ENCODE peak calls at places on chromosomes 13 and 19, in four cellular contexts. E is neuronal stem cell, Q is H1, P is H9. G is an unnamed sample.

GRCh38 chr19:2648528-2648937 is 54.0 kb downstream of the GNG7 start:
- DNase-seq in E (peak), Q (peak), P (peak), G (peak)

GRCh38 chr13:78030351-78030750 is 111.7 kb upstream of the EDNRB start:
- DNase-seq in E (peak), Q (no peak), P (no peak), G (no peak)

GRCh38 chr13:24074687-24075086 is 85.8 kb upstream of the SPATA13 start:
- DNase-seq in E (no peak), Q (no peak), P (no peak), G (no peak)

GRCh38 chr13:52399037-52399436 is 6.9 kb downstream of the THSD1 start:
- DNase-seq in E (no peak), Q (no peak), P (no peak), G (no peak)

GRCh38 chr13:106036870-106037269 is 498.6 kb downstream of the EFNB2 start:
- DNase-seq in E (no peak), Q (peak), P (peak), G (peak)

GRCh38 chr13:76759877-76760276 is 126.3 kb downstream of the KCTD12 start:
- DNase-seq in E (no peak), Q (no peak), P (no peak), G (no peak)

GRCh38 chr19:13817615-13818371 is 22.6 kb downstream of the ZSWIM4 start:
- DNase-seq in E (no peak), Q (peak), P (peak), G (peak)

GRCh38 chr19:543912-544608 is at the start of gene GZMM:
- DNase-seq in E (no peak), Q (no peak), P (peak), G (no peak)

GRCh38 chr13:103772576-103772975 is 706.4 kb upstream of the SLC10A2 start:
- DNase-seq in E (no peak), Q (no peak), P (no peak), G (peak)

GRCh38 chr19:54388803-54389144 is 24.0 kb upstream of the LAIR1 start:
- DNase-seq in E (no peak), Q (no peak), P (no peak), G (no peak)

GRCh38 chr13:97005631-97006262 is 11.5 kb upstream of the OXGR1 start:
- DNase-seq in E (no peak), Q (no peak), P (no peak), G (no peak)

GRCh38 chr19:2186071-2186846 is 22.5 kb downstream of the DOT1L start:
- DNase-seq in E (no peak), Q (no peak), P (no peak), G (peak)

GRCh38 chr19:31402931-31403330 is 53.7 kb upstream of the TSHZ3 start:
- DNase-seq in E (no peak), Q (no peak), P (no peak), G (no peak)

DNA sequence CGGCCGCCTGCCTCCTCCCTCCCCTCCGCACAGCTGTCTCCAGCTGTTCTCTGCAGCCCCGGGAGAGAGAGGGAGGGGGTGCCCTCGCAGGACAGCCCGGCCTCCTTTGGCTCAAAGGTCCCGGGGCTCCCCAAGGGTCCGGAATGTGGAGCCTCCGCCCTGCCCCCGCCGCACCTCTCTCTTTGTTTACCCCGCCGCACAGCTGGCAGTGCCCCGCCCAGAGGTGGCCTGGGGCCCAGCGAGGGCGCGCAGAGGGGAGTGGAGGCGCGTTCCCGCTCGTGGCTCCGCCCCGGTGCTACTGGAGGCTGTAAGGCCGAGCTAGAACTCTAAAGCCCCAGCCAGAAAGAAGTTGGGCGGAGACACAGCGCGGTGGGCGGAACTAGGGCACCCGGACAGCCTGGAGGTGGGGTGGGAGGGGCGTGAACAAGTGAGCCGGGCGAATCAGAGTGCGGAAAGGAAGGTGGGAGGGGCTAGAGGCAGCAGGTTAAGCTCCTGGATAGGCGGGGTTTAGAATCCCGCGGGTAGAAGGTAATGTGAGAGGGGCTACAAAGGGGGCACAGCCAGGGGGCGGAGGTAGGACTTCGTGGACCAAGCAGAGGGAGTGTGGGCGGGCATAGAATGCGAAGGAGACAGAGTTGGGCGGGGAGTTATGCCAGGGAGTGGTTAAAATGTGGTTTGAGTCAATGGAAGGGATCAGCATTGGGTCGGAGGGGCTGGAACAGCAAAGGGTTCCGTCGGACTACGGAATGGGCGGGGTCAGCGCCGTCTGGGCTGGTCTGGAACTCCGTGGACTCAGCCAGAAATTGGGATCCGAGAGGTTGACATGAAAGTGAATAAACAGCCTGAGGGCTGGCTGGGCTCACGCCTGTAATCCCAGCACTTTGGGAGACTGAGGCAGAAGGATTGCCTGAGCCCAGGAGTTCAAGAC is 2.8 kb downstream of the LTBP4 start:
- DNase-seq in E (peak), Q (peak), P (peak), G (peak)
- H2BK5ac ChIP-seq in E (peak), Q (peak), P (no peak), G (no peak)

GRCh38 chr13:99321709-99322108 is 14.5 kb upstream of the GPR183 start:
- DNase-seq in E (no peak), Q (no peak), P (no peak), G (no peak)
- H2BK5ac ChIP-seq in E (no peak), Q (no peak), P (no peak), G (no peak)

GRCh38 chr19:12481781-12482504 is 2.7 kb downstream of the ZNF709 start:
- DNase-seq in E (no peak), Q (no peak), P (no peak), G (no peak)

GRCh38 chr19:12482505-12482886 is 2.1 kb downstream of the ZNF709 start:
- DNase-seq in E (no peak), Q (no peak), P (no peak), G (no peak)

GRCh38 chr19:12485571-12485970 is 955 bp upstream of the ZNF709 start:
- DNase-seq in E (no peak), Q (no peak), P (no peak), G (peak)

GRCh38 chr19:12484011-12484370 is 625 bp downstream of the ZNF709 start:
- DNase-seq in E (peak), Q (no peak), P (no peak), G (peak)

GRCh38 chr19:12484371-12485322 is at the start of gene ZNF709:
- DNase-seq in E (peak), Q (peak), P (peak), G (peak)
- H2BK5ac ChIP-seq in E (no peak), Q (no peak), P (no peak), G (no peak)

DNA sequence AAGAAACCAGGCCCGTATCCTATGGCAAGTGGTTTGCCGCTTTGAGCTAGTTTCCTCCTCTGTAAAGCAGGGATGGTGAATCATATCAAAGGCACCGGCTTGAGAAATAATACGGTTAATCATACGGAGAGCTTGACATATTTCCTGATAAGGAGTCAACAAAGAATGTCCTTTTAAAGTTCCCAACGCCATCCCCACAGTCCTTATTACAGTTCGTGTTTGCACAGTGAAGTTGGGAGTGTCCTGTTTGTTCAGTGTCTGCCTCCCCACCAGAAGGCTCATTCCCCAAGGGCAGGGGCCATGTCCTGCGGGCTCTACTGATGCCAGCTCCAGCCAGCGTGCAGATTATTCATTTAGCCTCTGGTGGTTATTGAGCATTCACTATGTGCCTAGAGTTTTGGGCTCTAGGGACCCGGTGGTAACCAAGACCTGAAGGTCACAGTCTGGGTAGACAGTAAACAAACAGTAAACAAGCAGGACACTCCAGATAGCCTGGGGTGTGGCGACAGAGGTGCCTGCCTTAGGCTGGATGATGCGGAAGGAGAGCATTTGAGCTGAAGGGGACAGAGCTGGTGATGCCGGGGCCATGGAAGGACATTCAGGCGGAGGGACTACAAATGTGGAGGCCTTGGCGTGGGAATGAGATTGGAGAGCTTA is 6.3 kb downstream of the GRAMD1A start:
- DNase-seq in E (no peak), Q (no peak), P (no peak), G (no peak)
- H2BK5ac ChIP-seq in E (no peak), Q (peak), P (no peak), G (no peak)

GRCh38 chr13:21557995-21558394 is 46.0 kb downstream of the MICU2 start:
- DNase-seq in E (no peak), Q (no peak), P (peak), G (peak)
- H2BK5ac ChIP-seq in E (no peak), Q (no peak), P (no peak), G (no peak)

GRCh38 chr19:15136234-15136954 is 29.2 kb downstream of the SYDE1 start:
- DNase-seq in E (no peak), Q (no peak), P (no peak), G (no peak)
- H2BK5ac ChIP-seq in E (no peak), Q (no peak), P (no peak), G (no peak)

GRCh38 chr19:40629346-40629745 is 28.2 kb downstream of the LTBP4 start:
- DNase-seq in E (no peak), Q (no peak), P (no peak), G (no peak)

GRCh38 chr19:40632311-40633036 is 31.3 kb downstream of the LTBP4 start:
- DNase-seq in E (no peak), Q (no peak), P (peak), G (peak)

GRCh38 chr19:40638327-40638726 is 37.2 kb downstream of the LTBP4 start:
- DNase-seq in E (no peak), Q (no peak), P (no peak), G (no peak)

GRCh38 chr19:40630571-40631160 is 29.5 kb downstream of the LTBP4 start:
- DNase-seq in E (no peak), Q (no peak), P (no peak), G (no peak)

DNA sequence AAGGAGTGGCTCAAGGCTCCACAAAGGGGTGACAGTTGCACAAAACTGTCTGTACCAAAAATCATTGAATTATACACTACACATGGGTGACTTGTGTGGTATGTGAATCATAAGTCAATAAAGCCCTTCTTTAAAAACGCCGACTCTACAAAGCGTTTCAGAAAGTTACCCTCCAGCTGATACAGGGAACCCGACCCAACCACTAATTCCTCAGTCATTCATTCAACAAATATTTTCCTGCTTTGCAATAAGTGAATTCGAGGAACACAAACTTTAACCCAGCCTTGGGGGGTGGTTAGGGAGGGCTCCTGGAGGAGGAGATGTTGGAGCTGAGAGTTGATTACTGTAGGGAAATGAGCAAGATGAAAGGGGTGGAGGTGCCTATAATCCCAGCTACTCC is 32.0 kb downstream of the LTBP4 start:
- DNase-seq in E (no peak), Q (no peak), P (no peak), G (no peak)
- H2BK5ac ChIP-seq in E (no peak), Q (no peak), P (no peak), G (peak)

DNA sequence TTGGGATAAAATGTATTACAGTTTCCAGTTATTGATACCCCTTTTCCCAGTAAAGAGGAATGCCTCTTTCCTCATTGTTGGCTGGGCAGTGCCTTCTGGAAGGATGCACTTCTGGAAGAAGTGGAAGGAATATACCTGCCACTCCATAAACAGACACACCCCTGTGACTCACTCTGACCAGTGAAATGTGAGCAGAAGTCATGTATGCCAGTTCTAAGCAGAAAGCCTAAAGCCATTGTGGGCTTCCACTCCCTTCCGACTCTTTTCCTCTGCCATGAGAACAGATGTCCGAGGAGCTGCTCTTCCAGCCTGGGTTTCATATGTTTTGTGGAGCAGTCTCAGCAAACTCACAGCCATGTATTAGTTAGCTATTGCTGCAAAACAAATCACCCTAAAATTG is 166.1 kb upstream of the SERP2 start:
- DNase-seq in E (no peak), Q (no peak), P (no peak), G (no peak)
- H2BK5ac ChIP-seq in E (no peak), Q (no peak), P (no peak), G (no peak)

GRCh38 chr19:44891016-44891882 is at the start of gene TOMM40:
- DNase-seq in E (no peak), Q (peak), P (no peak), G (peak)
- H2BK5ac ChIP-seq in E (peak), Q (peak), P (no peak), G (no peak)

GRCh38 chr13:41139296-41139966 is 6.8 kb upstream of the KBTBD6 start:
- DNase-seq in E (no peak), Q (no peak), P (no peak), G (no peak)
- H2BK5ac ChIP-seq in E (no peak), Q (no peak), P (no peak), G (no peak)